ENCODE peak calls at places on chromosomes 7 and 10, in eight cellular contexts. S is lower leg skin; H is GM12865; B is uterus; T is colonic mucosa; L is CD4-positive, CD25-positive, alpha-beta regulatory T cell; R is gastrocnemius medialis; X is body of pancreas. A is an unnamed sample.

GRCh38 chr10:12985347-12985746 is 16.2 kb downstream of the CCDC3 start:
- DNase-seq in S (no peak), H (no peak), B (no peak), T (no peak), L (no peak), R (no peak), X (no peak), A (no peak)

GRCh38 chr10:26528715-26529393 is 90.7 kb downstream of the APBB1IP start:
- DNase-seq in S (no peak), H (peak), B (no peak), T (no peak), L (no peak), R (no peak), X (no peak), A (no peak)

GRCh38 chr10:114174462-114175190 is 623 bp upstream of the CCDC186 start:
- DNase-seq in S (peak), H (peak), B (peak), T (no peak), L (no peak), R (peak), X (peak), A (peak)

GRCh38 chr10:16384064-16384463 is 52.7 kb upstream of the PTER start:
- DNase-seq in S (no peak), H (no peak), B (no peak), T (no peak), L (no peak), R (no peak), X (no peak), A (no peak)

GRCh38 chr10:71484352-71484751 is 87.6 kb downstream of the CDH23 start:
- DNase-seq in S (no peak), H (no peak), B (no peak), T (no peak), L (no peak), R (no peak), X (no peak), A (peak)

GRCh38 chr7:144513332-144513731 is 109.8 kb upstream of the NOBOX start:
- DNase-seq in S (no peak), H (peak), B (no peak), T (no peak), L (peak), R (no peak), X (no peak), A (no peak)

GRCh38 chr10:125076891-125077643 is 83.3 kb downstream of the CTBP2 start:
- DNase-seq in S (no peak), H (no peak), B (no peak), T (no peak), L (no peak), R (no peak), X (no peak), A (no peak)

GRCh38 chr7:115613836-115614235 is 416.7 kb downstream of the TFEC start:
- DNase-seq in S (no peak), H (no peak), B (no peak), T (no peak), L (no peak), R (no peak), X (no peak), A (no peak)

GRCh38 chr10:12097791-12098190 is 29.0 kb downstream of the DHTKD1 start:
- DNase-seq in S (no peak), H (no peak), B (no peak), T (peak), L (no peak), R (no peak), X (no peak), A (no peak)

GRCh38 chr7:46881507-46882127 is 700.3 kb downstream of the TNS3 start:
- DNase-seq in S (no peak), H (no peak), B (no peak), T (no peak), L (no peak), R (no peak), X (no peak), A (no peak)

GRCh38 chr10:73529089-73529832 is 33.4 kb upstream of the PPP3CB start:
- DNase-seq in S (peak), H (peak), B (peak), T (peak), L (peak), R (peak), X (peak), A (peak)

GRCh38 chr10:93383562-93383981 is 98.6 kb downstream of the MYOF start:
- DNase-seq in S (no peak), H (no peak), B (no peak), T (no peak), L (no peak), R (no peak), X (no peak), A (no peak)

GRCh38 chr10:89312973-89313372 is 11.1 kb downstream of the IFIT2 start:
- DNase-seq in S (no peak), H (no peak), B (no peak), T (no peak), L (no peak), R (no peak), X (no peak), A (no peak)

GRCh38 chr10:35369049-35369760 is 32.9 kb downstream of the CCNY start:
- DNase-seq in S (no peak), H (no peak), B (no peak), T (no peak), L (no peak), R (no peak), X (no peak), A (no peak)

GRCh38 chr10:17216901-17217395 is 11.1 kb upstream of the VIM start:
- DNase-seq in S (no peak), H (no peak), B (no peak), T (no peak), L (no peak), R (no peak), X (no peak), A (no peak)

GRCh38 chr10:42926831-42927230 is 144.2 kb downstream of the BMS1 start:
- DNase-seq in S (no peak), H (no peak), B (no peak), T (no peak), L (no peak), R (no peak), X (no peak), A (no peak)

GRCh38 chr7:82389847-82390246 is 53.7 kb downstream of the CACNA2D1 start:
- DNase-seq in S (no peak), H (no peak), B (no peak), T (no peak), L (no peak), R (no peak), X (no peak), A (no peak)

GRCh38 chr10:3136336-3136735 is 36.2 kb downstream of the PITRM1 start:
- DNase-seq in S (no peak), H (no peak), B (no peak), T (no peak), L (no peak), R (no peak), X (peak), A (peak)

GRCh38 chr7:4712371-4713182 is 30.5 kb downstream of the FOXK1 start:
- DNase-seq in S (no peak), H (peak), B (no peak), T (peak), L (no peak), R (peak), X (no peak), A (no peak)

GRCh38 chr7:142432386-142432785 is 174.5 kb upstream of the PRSS58 start:
- DNase-seq in S (no peak), H (no peak), B (no peak), T (no peak), L (no peak), R (no peak), X (no peak), A (no peak)

GRCh38 chr7:44072364-44073231 is 7.2 kb upstream of the PGAM2 start:
- DNase-seq in S (no peak), H (peak), B (peak), T (peak), L (peak), R (no peak), X (peak), A (peak)

GRCh38 chr7:50121269-50121668 is 28.2 kb upstream of the ZPBP start:
- DNase-seq in S (no peak), H (peak), B (no peak), T (no peak), L (no peak), R (no peak), X (no peak), A (no peak)

GRCh38 chr10:132856869-132857524 is 71.0 kb upstream of the NKX6-2 start:
- DNase-seq in S (no peak), H (no peak), B (peak), T (no peak), L (no peak), R (no peak), X (no peak), A (no peak)

GRCh38 chr7:42071372-42072261 is 165.4 kb downstream of the GLI3 start:
- DNase-seq in S (no peak), H (no peak), B (no peak), T (no peak), L (no peak), R (no peak), X (no peak), A (no peak)

GRCh38 chr7:44977304-44977858 is 1.4 kb downstream of the MYO1G start:
- DNase-seq in S (no peak), H (peak), B (no peak), T (no peak), L (peak), R (no peak), X (no peak), A (no peak)

GRCh38 chr10:4093438-4093837 is 308.4 kb upstream of the KLF6 start:
- DNase-seq in S (no peak), H (no peak), B (no peak), T (no peak), L (no peak), R (no peak), X (no peak), A (no peak)

GRCh38 chr10:3570855-3571266 is 214.1 kb downstream of the KLF6 start:
- DNase-seq in S (no peak), H (no peak), B (no peak), T (no peak), L (no peak), R (peak), X (no peak), A (peak)

GRCh38 chr10:1309969-1310789 is 254.0 kb downstream of the WDR37 start:
- DNase-seq in S (no peak), H (no peak), B (no peak), T (no peak), L (no peak), R (no peak), X (no peak), A (peak)
- H3K4me3 ChIP-seq in S (no peak), H (no peak), B (no peak), T (no peak), L (no peak), R (no peak), X (no peak), A (no peak)

GRCh38 chr7:28038175-28038855 is 142.3 kb downstream of the JAZF1 start:
- DNase-seq in S (no peak), H (no peak), B (no peak), T (no peak), L (no peak), R (no peak), X (no peak), A (no peak)

GRCh38 chr7:28033386-28033785 is 147.2 kb downstream of the JAZF1 start:
- DNase-seq in S (no peak), H (no peak), B (no peak), T (no peak), L (no peak), R (no peak), X (no peak), A (no peak)

GRCh38 chr7:28036748-28037147 is 143.8 kb downstream of the JAZF1 start:
- DNase-seq in S (no peak), H (no peak), B (no peak), T (no peak), L (no peak), R (no peak), X (no peak), A (no peak)

GRCh38 chr7:28041508-28042314 is 138.9 kb downstream of the JAZF1 start:
- DNase-seq in S (no peak), H (peak), B (no peak), T (no peak), L (no peak), R (no peak), X (no peak), A (no peak)

GRCh38 chr7:28037220-28038010 is 143.2 kb downstream of the JAZF1 start:
- DNase-seq in S (no peak), H (peak), B (peak), T (no peak), L (peak), R (no peak), X (no peak), A (no peak)
- H3K4me3 ChIP-seq in S (no peak), H (no peak), B (no peak), T (no peak), L (no peak), R (no peak), X (no peak), A (no peak)

DNA sequence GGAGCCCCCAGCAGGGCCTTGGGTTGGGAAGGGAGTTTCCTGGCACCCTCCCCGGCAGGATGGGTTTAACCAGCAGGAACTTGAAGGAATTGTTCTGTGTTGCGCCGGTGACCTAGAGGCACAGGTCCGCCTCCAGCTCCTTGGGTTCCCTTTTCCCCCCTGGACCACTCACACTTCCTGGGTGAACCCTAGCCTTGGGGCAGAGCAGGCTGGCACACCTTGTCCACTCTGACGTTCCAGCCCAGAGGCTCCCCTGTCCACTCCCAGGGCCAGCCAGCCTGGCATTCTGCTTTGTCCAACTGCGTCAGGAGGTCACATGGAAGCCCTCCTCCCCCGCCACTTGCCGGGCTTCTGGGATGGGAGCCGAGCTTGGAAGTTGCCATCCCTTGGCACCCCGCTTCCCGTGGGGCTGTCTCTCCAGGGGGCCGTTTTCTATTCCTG is 25.8 kb downstream of the TMEM120A start:
- DNase-seq in S (no peak), H (no peak), B (peak), T (peak), L (no peak), R (peak), X (no peak), A (no peak)
- H3K4me3 ChIP-seq in S (no peak), H (no peak), B (no peak), T (no peak), L (no peak), R (peak), X (no peak), A (no peak)

DNA sequence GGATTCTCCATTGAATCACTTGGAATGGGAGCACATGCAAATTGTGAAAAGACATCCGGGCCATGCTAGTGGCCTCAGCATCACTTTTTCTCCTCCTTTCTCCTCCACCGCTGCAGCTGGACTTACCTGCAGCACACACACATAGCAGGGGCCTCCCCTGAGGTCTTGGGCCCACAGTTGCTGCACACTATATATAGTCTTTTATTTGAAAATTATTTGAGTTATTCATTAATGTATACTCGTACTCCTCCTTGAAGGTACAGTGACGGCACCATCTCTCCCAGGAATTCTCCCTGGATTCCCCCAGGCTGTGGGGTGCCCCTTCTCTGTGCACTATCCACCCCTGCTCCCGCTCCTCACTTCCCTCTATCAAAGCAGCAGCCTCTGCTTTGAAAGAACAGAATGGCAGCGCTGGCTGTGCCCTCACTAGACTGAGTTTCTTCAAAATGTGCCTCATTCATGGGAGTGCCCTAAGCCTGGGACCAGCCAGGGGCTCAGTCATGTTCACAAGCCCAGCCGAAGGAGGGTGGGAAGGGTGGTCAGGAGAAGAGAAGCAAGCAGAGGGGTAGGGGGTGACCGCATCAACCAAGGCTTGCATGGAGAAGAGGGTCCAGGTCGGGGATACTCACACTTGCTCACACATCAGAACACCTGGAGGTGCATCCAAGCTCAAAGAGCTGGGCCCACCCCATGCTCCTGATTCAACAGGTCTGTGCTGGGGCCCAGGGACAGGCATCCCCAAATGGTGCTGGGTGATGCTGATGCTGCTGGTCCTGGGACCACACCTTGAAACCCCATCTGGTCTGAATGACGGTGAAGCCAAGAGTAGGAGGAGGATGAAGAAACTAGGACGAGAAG is 156.2 kb upstream of the ZMIZ1 start:
- DNase-seq in S (no peak), H (no peak), B (no peak), T (no peak), L (no peak), R (no peak), X (no peak), A (no peak)
- H3K4me3 ChIP-seq in S (no peak), H (no peak), B (no peak), T (no peak), L (no peak), R (no peak), X (no peak), A (no peak)

GRCh38 chr7:130723784-130724183 is 10.2 kb downstream of the KLF14 start:
- DNase-seq in S (no peak), H (no peak), B (no peak), T (no peak), L (no peak), R (no peak), X (no peak), A (no peak)
- H3K4me3 ChIP-seq in S (no peak), H (no peak), B (no peak), T (no peak), L (no peak), R (no peak), X (no peak), A (no peak)

GRCh38 chr7:130346339-130346905 is 1.8 kb downstream of the CPA5 start:
- DNase-seq in S (no peak), H (no peak), B (no peak), T (no peak), L (no peak), R (no peak), X (no peak), A (no peak)

GRCh38 chr7:130346941-130347340 is 2.3 kb downstream of the CPA5 start:
- DNase-seq in S (no peak), H (no peak), B (no peak), T (no peak), L (no peak), R (no peak), X (no peak), A (no peak)

GRCh38 chr7:130344248-130344866 is at the start of gene CPA5:
- DNase-seq in S (no peak), H (no peak), B (no peak), T (no peak), L (no peak), R (no peak), X (no peak), A (no peak)

GRCh38 chr7:130345106-130345505 is 490 bp downstream of the CPA5 start:
- DNase-seq in S (no peak), H (no peak), B (no peak), T (no peak), L (no peak), R (no peak), X (no peak), A (no peak)

DNA sequence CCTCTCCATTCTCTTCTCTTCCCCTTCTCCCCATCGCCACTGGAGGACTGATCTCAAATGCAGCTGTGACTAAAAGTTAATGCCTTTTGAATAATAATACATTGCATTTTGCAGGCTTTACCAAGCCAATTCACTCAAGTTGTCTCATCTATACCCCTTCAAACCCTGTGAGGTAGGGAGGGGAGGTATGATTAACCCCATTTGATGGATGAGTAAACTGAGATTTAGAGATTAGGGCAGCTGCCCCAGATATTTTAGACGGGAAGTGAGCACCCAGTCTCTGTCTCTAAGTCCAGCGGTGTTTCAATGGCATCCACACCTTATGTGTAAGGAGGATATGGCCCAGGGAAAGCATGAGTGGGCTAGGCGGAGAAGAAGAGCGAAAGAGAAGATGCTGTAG is 1.1 kb downstream of the CPA5 start:
- DNase-seq in S (no peak), H (no peak), B (no peak), T (no peak), L (no peak), R (no peak), X (no peak), A (no peak)
- H3K4me3 ChIP-seq in S (no peak), H (no peak), B (no peak), T (no peak), L (no peak), R (no peak), X (no peak), A (no peak)

GRCh38 chr10:130190065-130190736 is 54.0 kb downstream of the GLRX3 start:
- DNase-seq in S (peak), H (peak), B (peak), T (peak), L (peak), R (peak), X (peak), A (peak)
- H3K4me3 ChIP-seq in S (peak), H (peak), B (peak), T (peak), L (no peak), R (peak), X (peak), A (peak)

GRCh38 chr7:156999611-157000046 is 10.8 kb downstream of the MNX1 start:
- DNase-seq in S (no peak), H (no peak), B (no peak), T (peak), L (no peak), R (no peak), X (no peak), A (peak)
- H3K4me3 ChIP-seq in S (peak), H (no peak), B (no peak), T (peak), L (peak), R (peak), X (peak), A (peak)

GRCh38 chr7:28708033-28708451 is 250.1 kb downstream of the TRIL start:
- DNase-seq in S (no peak), H (no peak), B (peak), T (no peak), L (no peak), R (no peak), X (no peak), A (no peak)
- H3K4me3 ChIP-seq in S (no peak), H (no peak), B (no peak), T (no peak), L (no peak), R (peak), X (no peak), A (no peak)

GRCh38 chr10:10848488-10849111 is 169.1 kb upstream of the CELF2 start:
- DNase-seq in S (no peak), H (no peak), B (no peak), T (no peak), L (no peak), R (no peak), X (no peak), A (no peak)

GRCh38 chr10:10846476-10846875 is 171.2 kb upstream of the CELF2 start:
- DNase-seq in S (no peak), H (no peak), B (no peak), T (no peak), L (no peak), R (no peak), X (no peak), A (no peak)

GRCh38 chr10:10847313-10847712 is 170.4 kb upstream of the CELF2 start:
- DNase-seq in S (no peak), H (no peak), B (no peak), T (no peak), L (no peak), R (no peak), X (no peak), A (no peak)

GRCh38 chr10:10845826-10846225 is 171.8 kb upstream of the CELF2 start:
- DNase-seq in S (no peak), H (no peak), B (no peak), T (no peak), L (no peak), R (no peak), X (no peak), A (no peak)

GRCh38 chr10:10845240-10845639 is 172.4 kb upstream of the CELF2 start:
- DNase-seq in S (no peak), H (no peak), B (no peak), T (no peak), L (no peak), R (no peak), X (no peak), A (no peak)
- H3K4me3 ChIP-seq in S (no peak), H (no peak), B (no peak), T (no peak), L (no peak), R (no peak), X (no peak), A (no peak)

A was measured in testis.